ENCODE peak calls at places on chromosome 18, in six cellular contexts. One of them, this sample, is unnamed.

GRCh38 chr18:46345181-46345465 is 240.9 kb downstream of the HAUS1 start:
- DNase-seq in SK-N-SH: no peak
- DNase-seq in K562: no peak
- DNase-seq in GM12878: no peak
- DNase-seq in HCT116: no peak
- DNase-seq in HepG2: no peak
- DNase-seq in this sample: no peak

GRCh38 chr18:10726198-10727068 is 200.6 kb downstream of the NAPG start:
- DNase-seq in GM12878: no peak
- DNase-seq in SK-N-SH: no peak
- DNase-seq in HepG2: no peak
- DNase-seq in K562: no peak
- DNase-seq in HCT116: no peak
- DNase-seq in this sample: no peak

GRCh38 chr18:14124689-14125088 is 7.5 kb downstream of the ZNF519 start:
- DNase-seq in HCT116: no peak
- DNase-seq in HepG2: no peak
- DNase-seq in K562: no peak
- DNase-seq in SK-N-SH: no peak
- DNase-seq in GM12878: no peak
- DNase-seq in this sample: no peak

GRCh38 chr18:49555641-49556040 is 6.2 kb upstream of the LIPG start:
- DNase-seq in HCT116: no peak
- DNase-seq in HepG2: no peak
- DNase-seq in SK-N-SH: no peak
- DNase-seq in GM12878: no peak
- DNase-seq in K562: no peak
- DNase-seq in this sample: no peak

GRCh38 chr18:41829648-41830516 is 125.2 kb upstream of the PIK3C3 start:
- DNase-seq in HepG2: peak
- DNase-seq in HCT116: no peak
- DNase-seq in GM12878: no peak
- DNase-seq in K562: no peak
- DNase-seq in SK-N-SH: no peak
- DNase-seq in this sample: no peak

GRCh38 chr18:985301-985700 is 80.6 kb downstream of the ADCYAP1 start:
- DNase-seq in HepG2: no peak
- DNase-seq in GM12878: no peak
- DNase-seq in SK-N-SH: no peak
- DNase-seq in K562: no peak
- DNase-seq in HCT116: no peak
- DNase-seq in this sample: no peak

GRCh38 chr18:59123588-59124369 is 15.9 kb upstream of the SEC11C start:
- DNase-seq in GM12878: no peak
- DNase-seq in K562: no peak
- DNase-seq in HepG2: no peak
- DNase-seq in HCT116: no peak
- DNase-seq in SK-N-SH: no peak
- DNase-seq in this sample: no peak

GRCh38 chr18:56473400-56474059 is 164.9 kb downstream of the TXNL1 start:
- DNase-seq in HepG2: no peak
- DNase-seq in HCT116: no peak
- DNase-seq in GM12878: no peak
- DNase-seq in K562: peak
- DNase-seq in SK-N-SH: no peak
- DNase-seq in this sample: no peak

GRCh38 chr18:78717766-78718150 is 261.9 kb upstream of the SALL3 start:
- DNase-seq in SK-N-SH: no peak
- DNase-seq in HCT116: no peak
- DNase-seq in K562: no peak
- DNase-seq in GM12878: no peak
- DNase-seq in HepG2: no peak
- DNase-seq in this sample: no peak

GRCh38 chr18:48923746-48924580 is 26.8 kb downstream of the SMAD7 start:
- DNase-seq in HepG2: no peak
- DNase-seq in K562: no peak
- DNase-seq in HCT116: no peak
- DNase-seq in GM12878: no peak
- DNase-seq in SK-N-SH: no peak
- DNase-seq in this sample: no peak

GRCh38 chr18:75130591-75131274 is 78.2 kb downstream of the PTGR3 start:
- DNase-seq in K562: no peak
- DNase-seq in SK-N-SH: peak
- DNase-seq in HCT116: no peak
- DNase-seq in HepG2: no peak
- DNase-seq in GM12878: no peak
- DNase-seq in this sample: no peak

GRCh38 chr18:48330016-48330991 is 78.9 kb downstream of the ZBTB7C start:
- DNase-seq in HCT116: peak
- DNase-seq in SK-N-SH: no peak
- DNase-seq in HepG2: no peak
- DNase-seq in GM12878: no peak
- DNase-seq in K562: no peak
- DNase-seq in this sample: no peak

GRCh38 chr18:44035554-44035953 is 645.1 kb upstream of the SETBP1 start:
- DNase-seq in HCT116: no peak
- DNase-seq in HepG2: no peak
- DNase-seq in K562: no peak
- DNase-seq in SK-N-SH: no peak
- DNase-seq in GM12878: no peak
- DNase-seq in this sample: no peak

GRCh38 chr18:64100136-64100922 is 48.6 kb downstream of the LINC00305 start:
- DNase-seq in K562: no peak
- DNase-seq in SK-N-SH: no peak
- DNase-seq in HCT116: no peak
- DNase-seq in GM12878: peak
- DNase-seq in HepG2: no peak
- DNase-seq in this sample: no peak

GRCh38 chr18:11981633-11982366 is 493 bp downstream of the IMPA2 start:
- DNase-seq in SK-N-SH: no peak
- DNase-seq in K562: no peak
- DNase-seq in GM12878: no peak
- DNase-seq in HepG2: peak
- DNase-seq in HCT116: no peak
- DNase-seq in this sample: no peak

GRCh38 chr18:23283933-23284430 is 148.7 kb downstream of the CABLES1 start:
- DNase-seq in K562: no peak
- DNase-seq in HepG2: peak
- DNase-seq in SK-N-SH: no peak
- DNase-seq in HCT116: peak
- DNase-seq in GM12878: peak
- DNase-seq in this sample: peak

GRCh38 chr18:59540356-59540755 is 156.9 kb downstream of the CCBE1 start:
- DNase-seq in HepG2: no peak
- DNase-seq in SK-N-SH: no peak
- DNase-seq in GM12878: no peak
- DNase-seq in K562: no peak
- DNase-seq in HCT116: no peak
- DNase-seq in this sample: no peak

DNA sequence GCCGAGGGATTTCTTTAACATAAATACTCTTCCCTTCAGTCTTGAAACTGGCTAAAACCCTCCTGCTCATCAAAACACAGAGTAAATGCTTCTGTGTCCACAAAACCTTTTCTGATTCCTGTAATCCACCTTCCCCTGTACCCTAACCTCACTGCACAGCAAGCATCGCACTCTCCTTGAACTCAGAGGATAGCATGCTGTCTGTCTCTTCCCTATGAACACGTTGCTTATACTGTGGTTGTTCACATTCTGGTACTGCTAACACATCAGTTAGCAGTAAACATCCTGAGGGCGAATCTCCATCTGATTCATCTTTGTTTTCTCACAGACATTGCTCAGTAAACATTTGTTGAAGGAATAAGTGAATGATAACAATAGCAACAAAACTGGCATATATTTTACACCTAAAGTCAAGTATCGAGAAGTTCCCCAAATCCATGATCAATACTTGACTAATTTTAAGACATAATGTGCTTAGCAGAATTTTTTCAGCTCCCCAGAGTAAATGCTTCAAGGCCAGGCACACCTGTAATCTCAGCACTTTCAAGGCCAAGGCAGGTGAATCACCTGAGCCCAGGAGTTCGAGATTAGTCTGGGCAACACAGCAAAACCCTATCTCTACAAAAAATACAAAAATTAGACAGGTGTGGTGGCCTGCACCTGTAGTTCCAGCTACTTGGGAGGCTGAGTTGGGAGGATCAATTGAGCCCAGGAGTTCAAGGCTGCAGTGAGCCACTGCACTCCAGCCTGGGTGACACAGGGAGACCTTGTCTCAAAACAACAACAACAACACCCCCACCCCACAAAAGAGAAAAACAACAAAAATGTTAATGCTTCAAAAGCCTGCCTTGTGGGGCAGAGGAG is 45.6 kb upstream of the LPIN2 start:
- DNase-seq in HCT116: no peak
- DNase-seq in HepG2: peak
- DNase-seq in K562: no peak
- DNase-seq in SK-N-SH: no peak
- DNase-seq in GM12878: no peak
- DNase-seq in this sample: peak
- TF ChIP-seq REST in HCT116: no peak
- TF ChIP-seq REST in HepG2: no peak
- TF ChIP-seq REST in K562: no peak
- TF ChIP-seq REST in SK-N-SH: no peak
- TF ChIP-seq REST in GM12878: no peak
- TF ChIP-seq REST in this sample: no peak

DNA sequence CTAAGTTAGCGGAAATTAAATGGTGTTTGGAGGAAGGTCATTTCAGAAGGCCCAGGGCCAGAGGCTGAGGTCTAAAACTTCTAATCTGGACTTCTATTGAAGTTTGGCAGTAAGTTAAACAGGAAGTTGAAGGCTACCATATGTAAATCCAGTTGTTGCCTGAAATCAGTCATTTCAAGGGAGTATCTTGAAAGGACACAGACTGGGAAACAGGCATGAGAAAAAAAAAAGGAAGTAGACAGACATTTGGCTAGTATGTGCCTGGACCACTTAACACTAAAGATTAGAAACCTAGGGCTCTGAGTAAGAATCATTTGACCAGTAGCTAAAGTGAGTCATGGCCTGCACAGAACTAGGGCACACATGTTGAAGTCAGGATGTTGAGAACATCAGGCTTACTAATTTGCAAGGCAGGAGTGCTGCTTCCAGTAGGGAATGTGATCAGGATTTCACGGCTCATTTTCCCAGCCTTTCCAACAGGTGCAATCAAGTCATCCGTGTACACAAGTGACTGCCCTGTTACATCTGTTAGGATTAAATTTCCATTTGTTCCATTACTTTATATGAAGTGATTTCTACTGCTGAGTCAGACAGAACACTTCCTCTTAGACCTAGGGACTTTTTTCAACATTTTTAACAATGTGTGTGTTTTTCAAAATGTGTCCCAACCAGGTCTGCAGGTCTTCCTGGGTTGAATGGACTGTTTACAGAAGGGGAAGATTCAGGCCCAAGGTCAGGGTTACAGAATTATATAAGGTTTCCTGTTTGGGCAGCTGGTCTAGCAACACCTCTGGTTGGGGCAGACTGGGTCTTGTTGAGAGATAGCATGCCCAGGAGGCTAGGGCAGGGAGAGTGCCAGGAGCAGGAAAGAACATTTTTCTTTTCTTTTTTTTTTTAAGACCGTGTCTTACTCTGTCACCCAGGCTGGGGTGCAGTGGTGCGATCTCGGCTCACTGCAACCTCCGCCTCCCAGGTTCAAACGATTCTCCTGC is 145.6 kb downstream of the TGIF1 start:
- DNase-seq in HepG2: peak
- DNase-seq in HCT116: no peak
- DNase-seq in GM12878: peak
- DNase-seq in SK-N-SH: no peak
- DNase-seq in K562: peak
- DNase-seq in this sample: peak
- TF ChIP-seq POLR2AphosphoS5 in HepG2: peak
- TF ChIP-seq POLR2AphosphoS5 in HCT116: peak
- TF ChIP-seq POLR2AphosphoS5 in GM12878: peak
- TF ChIP-seq POLR2AphosphoS5 in SK-N-SH: no peak
- TF ChIP-seq POLR2AphosphoS5 in K562: peak
- TF ChIP-seq POLR2AphosphoS5 in this sample: peak

DNA sequence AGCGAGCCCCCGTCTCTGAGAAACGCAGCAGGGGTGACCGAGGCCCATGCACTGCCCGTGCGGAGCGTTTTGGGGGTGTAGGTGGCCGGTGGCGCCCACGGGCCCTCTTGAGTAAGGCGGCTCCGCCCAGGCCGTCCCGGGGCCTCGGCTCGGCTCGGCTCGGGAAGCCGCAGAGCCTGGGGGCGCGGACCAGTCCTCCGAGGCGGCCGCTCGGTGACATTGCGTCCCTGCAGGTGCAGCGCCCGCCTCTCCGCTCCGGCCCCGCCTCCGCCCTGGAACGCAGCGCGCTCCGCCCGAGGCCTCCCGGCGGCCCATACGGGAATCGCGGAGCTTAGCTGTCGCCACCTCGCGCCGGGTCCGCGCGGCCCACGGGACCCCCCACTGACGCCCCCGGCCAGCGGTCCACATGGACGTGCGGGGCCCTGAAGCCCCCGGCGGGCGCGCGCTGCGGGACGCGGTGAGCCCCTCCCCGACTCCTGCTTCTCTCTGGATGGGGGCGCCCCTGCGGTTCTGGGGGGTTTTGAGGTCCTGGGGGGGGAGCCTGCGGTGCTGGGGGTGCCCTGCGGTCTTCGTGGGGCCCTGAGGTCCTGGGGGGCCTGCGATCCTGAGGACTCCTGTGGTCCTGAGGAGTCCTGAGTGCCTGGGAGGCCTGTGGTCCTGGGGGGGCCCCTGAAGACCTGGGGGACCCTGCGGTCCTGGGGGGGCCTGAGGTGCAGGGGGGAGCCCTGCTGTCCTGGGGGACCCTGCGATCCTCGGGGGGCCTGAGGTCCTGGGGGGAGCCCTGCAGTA is at the start of gene HSBP1L1:
- DNase-seq in HepG2: peak
- DNase-seq in HCT116: peak
- DNase-seq in K562: no peak
- DNase-seq in SK-N-SH: peak
- DNase-seq in GM12878: no peak
- DNase-seq in this sample: no peak
- TF ChIP-seq SIN3A in HepG2: peak
- TF ChIP-seq SIN3A in HCT116: no peak
- TF ChIP-seq SIN3A in K562: no peak
- TF ChIP-seq SIN3A in SK-N-SH: no peak
- TF ChIP-seq SIN3A in GM12878: no peak
- TF ChIP-seq SIN3A in this sample: peak

DNA sequence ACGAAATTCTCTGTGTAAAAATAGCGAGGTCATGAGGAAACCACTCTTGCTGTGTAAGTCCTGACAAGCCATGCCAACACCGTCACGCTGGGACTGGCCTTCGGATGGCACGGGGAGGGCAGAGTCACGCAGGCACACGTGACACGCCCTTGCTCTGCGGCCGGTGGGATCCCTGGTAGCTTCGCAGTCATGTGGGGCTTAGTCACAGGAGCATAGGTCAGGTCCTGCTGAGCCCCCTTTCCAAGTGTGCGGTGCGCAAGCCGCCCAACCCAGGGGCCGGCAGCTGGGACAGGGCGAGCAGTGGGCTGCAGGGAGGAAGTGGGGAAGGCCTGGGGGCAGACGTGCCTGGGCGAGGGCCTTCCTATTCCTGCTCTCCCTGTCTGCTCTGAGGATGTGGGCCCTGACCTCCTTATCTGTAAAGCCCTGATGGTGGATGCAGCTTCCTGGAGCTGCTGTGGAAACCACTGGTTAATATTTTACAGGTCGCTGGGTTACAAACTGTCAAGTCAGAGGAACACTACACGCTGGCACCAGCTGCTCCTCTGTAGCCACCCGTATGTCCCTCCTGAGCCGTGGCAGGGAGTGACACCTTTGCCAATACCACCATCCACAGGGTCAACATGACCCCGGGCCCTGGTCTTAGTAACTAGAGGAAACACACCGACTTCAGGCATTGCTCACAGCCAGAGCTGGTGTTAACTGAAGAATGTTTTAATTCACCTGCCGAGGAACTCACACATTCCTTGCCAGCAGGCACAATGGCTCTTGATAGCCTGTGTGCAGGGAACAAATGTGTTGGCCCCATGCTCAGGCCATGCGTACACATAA is 17.8 kb downstream of the MBP start:
- DNase-seq in K562: no peak
- DNase-seq in HCT116: no peak
- DNase-seq in HepG2: peak
- DNase-seq in GM12878: no peak
- DNase-seq in SK-N-SH: no peak
- DNase-seq in this sample: no peak
- TF ChIP-seq REST in K562: no peak
- TF ChIP-seq REST in HCT116: no peak
- TF ChIP-seq REST in HepG2: no peak
- TF ChIP-seq REST in GM12878: no peak
- TF ChIP-seq REST in SK-N-SH: no peak
- TF ChIP-seq REST in this sample: no peak

This sample was measured in Panc1.